ENCODE peak calls at places on chromosomes 11 and 22, in four cellular contexts. L, Z, Y and O are unnamed samples. For H3K27me3, the result is how much of the 10 kb centered on the place peaks cover.

GRCh38 chr11:60809249-60809648 is 24.1 kb downstream of the MS4A10 start:
- DNase-seq in Y (no peak), L (no peak), Z (no peak), O (no peak)

GRCh38 chr11:47523491-47524199 is 29.3 kb downstream of the CELF1 start:
- DNase-seq in Y (no peak), L (peak), Z (no peak), O (no peak)

GRCh38 chr22:17198188-17199130 is 20.8 kb downstream of the ADA2 start:
- DNase-seq in Z (peak), Y (no peak), L (no peak), O (no peak)

GRCh38 chr11:63012450-63013238 is 3.0 kb downstream of the SLC22A8 start:
- DNase-seq in L (no peak), Z (no peak), Y (peak), O (no peak)

GRCh38 chr11:118434553-118435232 is 1.6 kb upstream of the KMT2A start:
- DNase-seq in L (no peak), Y (no peak), Z (peak), O (no peak)

GRCh38 chr22:46256358-46256958 is 6.4 kb upstream of the CDPF1 start:
- DNase-seq in Z (no peak), Y (no peak), L (peak), O (no peak)

GRCh38 chr11:43784866-43785265 is 95.8 kb upstream of the ALKBH3 start:
- DNase-seq in Y (no peak), L (no peak), Z (no peak), O (no peak)

GRCh38 chr11:119691020-119691666 is 37.9 kb downstream of the NECTIN1 start:
- DNase-seq in Z (no peak), Y (no peak), L (no peak), O (no peak)

GRCh38 chr11:12827929-12828812 is 153.9 kb downstream of the TEAD1 start:
- DNase-seq in Y (peak), L (peak), Z (peak), O (no peak)

GRCh38 chr11:64987998-64988854 is 8.5 kb downstream of the BATF2 start:
- DNase-seq in L (no peak), Z (no peak), Y (no peak), O (no peak)

GRCh38 chr22:47316020-47316419 is 553.6 kb downstream of the TBC1D22A start:
- DNase-seq in Z (no peak), Y (no peak), L (no peak), O (no peak)

GRCh38 chr11:10526974-10527918 is 13.7 kb downstream of the RNF141 start:
- DNase-seq in Y (no peak), L (peak), Z (no peak), O (no peak)

GRCh38 chr22:32103648-32104326 is 55.3 kb downstream of the C22orf42 start:
- DNase-seq in Z (peak), Y (no peak), L (peak), O (no peak)

GRCh38 chr22:32764330-32765116 is 37.0 kb upstream of the TIMP3 start:
- DNase-seq in Z (peak), Y (no peak), L (peak), O (no peak)

GRCh38 chr11:10333490-10333889 is 28.6 kb downstream of the ADM start:
- DNase-seq in L (no peak), Y (no peak), Z (no peak), O (no peak)

GRCh38 chr22:17115311-17115710 is 5.8 kb downstream of the TMEM121B start:
- DNase-seq in Y (no peak), L (no peak), Z (no peak), O (no peak)

GRCh38 chr11:37370817-37371216 is 772.8 kb upstream of the RAG2 start:
- DNase-seq in Y (no peak), Z (no peak), L (no peak), O (no peak)

GRCh38 chr11:12318791-12319733 is 58.3 kb upstream of the PARVA start:
- DNase-seq in L (no peak), Y (no peak), Z (peak), O (no peak)

GRCh38 chr22:30309981-30310672 is 16.6 kb downstream of the TBC1D10A start:
- DNase-seq in Y (peak), Z (no peak), L (peak), O (no peak)

GRCh38 chr11:64803163-64803845 is at the start of gene MAP4K2:
- DNase-seq in Z (peak), Y (peak), L (peak), O (no peak)

GRCh38 chr11:42422094-42422493 is 889.7 kb upstream of the API5 start:
- DNase-seq in Y (no peak), Z (no peak), L (no peak), O (no peak)

GRCh38 chr11:83521647-83522596 is 235.8 kb upstream of the CCDC90B start:
- DNase-seq in L (peak), Z (peak), Y (no peak), O (no peak)

GRCh38 chr11:3969613-3970012 is 114.1 kb downstream of the STIM1 start:
- DNase-seq in Z (no peak), L (no peak), Y (no peak), O (no peak)

GRCh38 chr11:74696932-74697687 is 34.1 kb downstream of the CHRDL2 start:
- DNase-seq in Z (peak), L (peak), Y (peak), O (no peak)

GRCh38 chr22:46676479-46676878 is 56.3 kb downstream of the GRAMD4 start:
- DNase-seq in Z (no peak), L (no peak), Y (no peak), O (no peak)

GRCh38 chr11:13963169-13963948 is 836 bp downstream of the SPON1 start:
- DNase-seq in L (no peak), Y (no peak), Z (peak), O (no peak)

GRCh38 chr22:25212337-25212736 is 7.1 kb upstream of the CRYBB2 start:
- DNase-seq in Z (peak), Y (no peak), L (no peak), O (no peak)

GRCh38 chr11:125074511-125075241 is 11.6 kb downstream of the SLC37A2 start:
- DNase-seq in Z (no peak), Y (no peak), L (no peak), O (no peak)
- H3K27me3 ChIP-seq in Z (under half), Y (under half), L (under half), O (under half)

GRCh38 chr22:49332691-49333090 is 495.0 kb downstream of the BRD1 start:
- DNase-seq in Y (peak), Z (no peak), L (no peak), O (peak)
- H3K27me3 ChIP-seq in Y (under half), Z (under half), L (under half), O (under half)

DNA sequence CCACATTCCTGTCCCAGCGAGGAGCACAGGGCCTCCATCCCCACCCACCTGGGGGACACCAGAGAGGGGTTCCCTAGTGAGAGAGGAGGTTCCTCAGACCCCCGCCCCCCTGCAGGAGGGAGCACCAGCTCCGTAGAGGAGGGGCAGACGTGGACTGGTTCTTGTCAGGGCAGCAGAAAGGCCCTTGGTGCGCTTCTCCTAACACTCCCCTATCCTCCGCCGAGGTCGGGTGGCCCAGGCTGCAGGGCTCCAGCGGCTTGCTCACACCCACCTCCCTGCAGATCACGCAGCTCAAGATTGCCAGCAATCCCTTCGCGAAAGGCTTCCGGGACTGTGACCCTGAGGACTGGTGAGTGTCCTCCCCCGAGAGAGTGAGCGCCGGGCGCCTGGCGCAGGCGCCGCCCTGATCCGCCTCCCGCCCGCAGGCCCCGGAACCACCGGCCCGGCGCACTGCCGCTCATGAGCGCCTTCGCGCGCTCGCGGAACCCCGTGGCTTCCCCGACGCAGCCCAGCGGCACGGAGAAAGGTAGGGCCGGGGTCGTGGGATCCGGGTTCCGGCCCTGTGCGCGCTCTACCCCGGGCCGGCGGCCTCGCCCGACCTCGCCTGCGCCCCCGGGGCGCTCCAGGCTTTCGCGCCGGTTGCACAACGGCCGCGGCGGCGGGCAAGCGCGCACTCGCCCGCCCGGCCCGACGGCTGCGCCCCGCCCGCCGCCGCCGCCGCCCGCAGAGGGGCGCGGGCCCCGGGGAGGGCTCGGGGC is 5.1 kb downstream of the TBX1 start:
- DNase-seq in Y (no peak), Z (peak), L (peak), O (no peak)
- H3K27me3 ChIP-seq in Y (under half), Z (half or more), L (under half), O (under half)

DNA sequence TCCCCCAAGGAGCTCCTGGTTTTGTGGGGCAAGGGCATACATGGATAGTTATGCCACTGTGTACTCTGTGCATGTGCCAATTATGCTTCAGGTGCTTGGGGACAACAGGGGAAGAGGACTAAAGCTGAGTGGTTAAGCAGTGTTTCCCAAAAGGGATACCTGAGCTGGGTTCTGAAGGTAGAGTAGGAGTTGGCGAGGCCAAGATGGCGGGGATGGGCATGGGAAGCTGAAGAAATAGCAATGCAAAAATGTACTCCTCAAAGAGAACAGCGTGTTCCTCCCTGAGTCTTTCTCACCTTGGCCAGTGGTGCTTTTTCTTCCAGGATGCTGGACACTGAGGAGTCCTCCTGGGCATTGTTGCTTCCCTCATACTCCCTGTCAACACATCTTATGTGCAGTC is 90.0 kb upstream of the LARGE1 start:
- DNase-seq in Y (no peak), L (no peak), Z (no peak), O (no peak)
- H3K27me3 ChIP-seq in Y (under half), L (under half), Z (under half), O (under half)

DNA sequence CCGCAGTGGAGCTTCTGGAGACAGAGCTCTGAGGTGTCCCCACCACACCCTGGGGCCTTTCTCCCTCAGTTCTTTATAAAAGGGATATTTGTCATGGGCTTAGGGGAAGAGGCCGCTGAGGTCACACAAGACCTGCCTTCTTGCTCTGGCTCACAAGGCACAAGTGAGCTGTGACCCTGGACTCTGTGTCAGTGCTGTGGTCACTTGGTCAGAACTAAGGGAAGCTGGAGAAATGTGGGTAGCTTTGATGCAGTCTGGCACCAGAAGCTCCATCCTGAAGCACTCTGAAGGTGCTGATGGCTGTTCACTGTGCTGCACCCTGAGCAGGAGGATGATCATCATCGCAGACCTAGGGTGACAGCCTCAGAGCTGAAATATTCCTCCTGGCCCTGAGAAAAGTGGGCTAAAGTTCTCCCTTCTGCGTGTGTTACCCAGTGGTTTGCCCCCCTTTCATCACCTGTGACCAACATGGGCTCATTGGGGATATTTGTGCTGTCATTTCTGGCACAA is 28.1 kb upstream of the VPREB1 start:
- DNase-seq in L (no peak), Z (no peak), Y (no peak), O (no peak)
- H3K27me3 ChIP-seq in L (under half), Z (half or more), Y (under half), O (under half)

GRCh38 chr11:28525636-28526405 is 417.6 kb downstream of the METTL15 start:
- DNase-seq in Z (no peak), L (no peak), Y (no peak), O (no peak)

GRCh38 chr11:28529540-28530410 is 421.6 kb downstream of the METTL15 start:
- DNase-seq in Z (peak), L (peak), Y (no peak), O (no peak)

GRCh38 chr11:28528217-28528616 is 420.0 kb downstream of the METTL15 start:
- DNase-seq in Y (no peak), Z (no peak), L (no peak), O (no peak)

GRCh38 chr11:28526406-28526751 is 418.2 kb downstream of the METTL15 start:
- DNase-seq in Y (no peak), L (no peak), Z (peak), O (no peak)

DNA sequence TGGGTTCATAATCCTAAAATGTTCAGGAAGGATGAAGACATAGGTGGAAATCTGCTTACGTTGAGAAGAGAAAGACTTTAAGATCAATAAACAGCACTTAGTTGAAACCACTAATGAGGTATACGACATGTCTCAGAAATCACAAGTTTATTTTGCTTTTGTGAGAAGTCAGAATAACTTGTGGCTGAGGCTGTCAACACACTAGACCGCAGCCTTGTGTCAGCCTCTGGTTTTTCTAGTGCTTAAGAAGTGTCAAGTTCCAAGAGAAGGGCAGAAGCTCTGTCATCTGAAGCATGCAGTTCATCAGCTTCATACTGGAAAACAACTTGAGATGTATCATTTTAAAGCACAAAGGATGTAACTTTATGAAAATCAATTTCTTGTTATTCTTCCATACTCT is 420.9 kb downstream of the METTL15 start:
- DNase-seq in Y (no peak), L (no peak), Z (peak), O (no peak)
- H3K27me3 ChIP-seq in Y (under half), L (under half), Z (under half), O (under half)